ENCODE peak calls at places on chromosomes 16 and 17, in seven cellular contexts. L is neuronal stem cell, A is H9, C is H1, I is mesendoderm, S is mesenchymal stem cell, M is trophoblast cell. K is an unnamed sample.

GRCh38 chr16:57110937-57111336 is 18.6 kb downstream of the CPNE2 start:
- DNase-seq in C (no peak), L (no peak), I (no peak), M (no peak), A (no peak), S (no peak), K (no peak)

GRCh38 chr17:19362293-19363113 is at the start of gene B9D1:
- DNase-seq in M (peak; percentile 94), I (peak; percentile 93), C (peak; percentile 73), A (peak; percentile 92), S (peak; percentile 92), L (peak; percentile 93), K (peak; percentile 89)

GRCh38 chr17:12627177-12627629 is 38.5 kb upstream of the MYOCD start:
- DNase-seq in I (no peak), S (peak; percentile 92), M (peak; percentile 98), A (no peak), L (no peak), C (no peak), K (peak; percentile 100)

GRCh38 chr17:82217120-82217529 is 4.5 kb upstream of the CCDC57 start:
- DNase-seq in L (no peak), S (peak; percentile 76), M (peak; percentile 39), A (no peak), C (no peak), I (no peak), K (no peak)

GRCh38 chr16:8686031-8686621 is 11.7 kb downstream of the ABAT start:
- DNase-seq in A (no peak), S (no peak), C (no peak), I (no peak), M (no peak), L (peak; percentile 59), K (no peak)

GRCh38 chr17:31495049-31495885 is 103.8 kb downstream of the RAB11FIP4 start:
- DNase-seq in S (no peak), L (no peak), M (peak; percentile 98), A (no peak), C (no peak), I (no peak), K (no peak)

GRCh38 chr16:66278604-66279262 is 87.8 kb upstream of the CDH5 start:
- DNase-seq in L (no peak), S (no peak), M (peak; percentile 87), A (peak; percentile 49), C (no peak), I (peak; percentile 75), K (no peak)

GRCh38 chr17:29449865-29450671 is 59.9 kb downstream of the TAOK1 start:
- DNase-seq in C (no peak), S (no peak), M (peak; percentile 80), L (no peak), A (no peak), I (no peak), K (no peak)

GRCh38 chr17:58352018-58352842 is at the start of gene SUPT4H1:
- DNase-seq in M (peak; percentile 98), L (peak; percentile 91), C (peak; percentile 80), I (peak; percentile 98), S (peak; percentile 94), A (peak; percentile 98), K (peak; percentile 92)

GRCh38 chr16:71781741-71782140 is 26.9 kb downstream of the AP1G1 start:
- DNase-seq in L (no peak), A (no peak), I (peak; percentile 22), C (no peak), S (peak; percentile 42), M (peak; percentile 73), K (peak; percentile 19)

GRCh38 chr16:68402748-68403040 is 45.6 kb downstream of the SMPD3 start:
- DNase-seq in C (no peak), S (no peak), A (no peak), M (no peak), L (no peak), I (peak; percentile 70), K (no peak)

GRCh38 chr16:58459344-58460218 is 40.4 kb upstream of the NDRG4 start:
- DNase-seq in A (no peak), S (peak; percentile 67), L (no peak), I (no peak), M (peak; percentile 51), C (no peak), K (peak; percentile 43)

GRCh38 chr17:73414171-73414955 is 102.6 kb upstream of the CDC42EP4 start:
- DNase-seq in C (no peak), S (no peak), I (no peak), M (no peak), A (no peak), L (no peak), K (no peak)

GRCh38 chr17:75695830-75696271 is 25.4 kb upstream of the ITGB4 start:
- DNase-seq in L (no peak), C (no peak), S (no peak), M (no peak), A (no peak), I (no peak), K (no peak)

GRCh38 chr16:30370444-30371247 is at the start of gene TBC1D10B:
- DNase-seq in S (peak; percentile 100), M (peak; percentile 100), L (peak; percentile 100), C (peak; percentile 100), I (peak; percentile 100), A (peak; percentile 100), K (peak; percentile 100)

GRCh38 chr16:64092284-64092683 is 1029.6 kb downstream of the CDH11 start:
- DNase-seq in L (no peak), A (no peak), I (no peak), S (peak; percentile 56), C (no peak), M (peak; percentile 2), K (peak; percentile 65)

GRCh38 chr17:81528651-81529436 is 667 bp downstream of the FSCN2 start:
- DNase-seq in C (no peak), S (no peak), M (peak; percentile 91), A (no peak), L (no peak), I (no peak), K (no peak)

GRCh38 chr17:70552230-70552981 is 383.1 kb downstream of the KCNJ2 start:
- DNase-seq in S (peak; percentile 41), M (peak; percentile 72), L (peak; percentile 17), C (no peak), A (peak; percentile 43), I (peak; percentile 38), K (peak; percentile 49)

GRCh38 chr17:3843935-3844516 is 2.0 kb downstream of the NCBP3 start:
- DNase-seq in S (peak; percentile 43), I (peak; percentile 81), A (peak; percentile 74), M (peak; percentile 72), C (no peak), L (no peak), K (no peak)

GRCh38 chr17:35713069-35713728 is 18.2 kb upstream of the RASL10B start:
- DNase-seq in C (no peak), S (peak; percentile 99), A (no peak), I (peak; percentile 64), M (peak; percentile 18), L (no peak), K (peak; percentile 94)

GRCh38 chr16:89314357-89314756 is 96.9 kb downstream of the ZNF778 start:
- DNase-seq in L (no peak), A (no peak), C (no peak), M (no peak), I (no peak), S (no peak), K (no peak)

GRCh38 chr17:45221997-45222272 is 250 bp downstream of the FMNL1 start:
- DNase-seq in L (no peak), A (no peak), I (no peak), M (no peak), S (no peak), C (no peak), K (no peak)

DNA sequence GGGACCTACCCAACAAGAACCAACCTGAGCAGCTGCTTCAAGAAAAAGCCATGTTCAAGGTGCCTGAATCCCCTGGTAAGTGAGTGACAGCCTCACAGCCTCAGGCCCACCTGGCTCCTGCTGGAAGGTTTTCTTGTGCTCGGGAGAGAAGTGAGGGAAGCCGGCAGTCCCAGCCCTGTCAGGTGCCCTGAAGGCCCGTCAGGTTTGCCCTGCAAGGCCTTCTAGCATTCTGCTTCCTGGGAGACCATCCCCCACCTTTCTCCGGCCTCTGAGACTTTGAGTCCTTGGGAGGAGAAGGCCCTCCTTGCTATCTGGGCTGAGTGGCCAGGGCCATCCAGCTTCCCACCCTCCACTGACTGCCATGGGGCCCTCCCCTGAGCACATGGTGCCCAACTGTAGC is 166.7 kb upstream of the ZNF267 start:
- DNase-seq in C (no peak), S (no peak), I (no peak), M (no peak), L (no peak), A (no peak), K (no peak)
- H3K23ac ChIP-seq in C (no peak overlapping the region), S (no peak overlapping the region), I (no peak overlapping the region), M (no peak overlapping the region), L (no peak overlapping the region), A (no peak overlapping the region), K (no peak overlapping the region)

DNA sequence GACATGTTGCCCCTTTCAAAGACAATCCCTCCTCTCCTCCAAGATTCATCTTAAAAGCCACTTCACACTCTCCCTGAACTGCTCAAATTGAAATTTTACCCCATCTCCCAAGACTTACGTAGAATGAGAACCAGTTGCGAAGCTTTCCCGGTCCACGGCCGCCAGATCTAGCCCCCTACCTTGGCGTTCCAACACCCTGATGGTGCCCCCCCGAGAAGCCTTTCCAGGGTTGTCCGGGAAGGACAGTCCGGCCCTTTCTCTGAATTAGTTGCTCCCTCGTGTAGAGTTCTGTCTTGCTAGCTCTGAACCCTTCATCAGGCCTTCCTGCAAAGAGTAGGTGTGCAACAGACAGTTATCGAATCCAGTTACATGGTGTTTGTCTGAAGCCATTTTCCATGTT is 60.0 kb upstream of the DNAH17 start:
- DNase-seq in C (no peak), I (no peak), A (no peak), M (no peak), S (no peak), L (no peak), K (no peak)
- H3K23ac ChIP-seq in C (no peak overlapping the region), I (no peak overlapping the region), A (no peak overlapping the region), M (no peak overlapping the region), S (no peak overlapping the region), L (no peak overlapping the region), K (no peak overlapping the region)

GRCh38 chr17:48551601-48552452 is 6.9 kb upstream of the HOXB2 start:
- DNase-seq in C (no peak), L (no peak), M (no peak), I (no peak), A (no peak), S (peak; percentile 32), K (peak; percentile 32)
- H3K23ac ChIP-seq in C (no peak overlapping the region), L (peak overlapping the region; percentile 73), M (no peak overlapping the region), I (no peak overlapping the region), A (no peak overlapping the region), S (peak overlapping the region; percentile 93), K (peak overlapping the region; percentile 91)

GRCh38 chr16:84717484-84717883 is 17.7 kb downstream of the USP10 start:
- DNase-seq in M (peak; percentile 43), A (no peak), L (no peak), S (no peak), C (no peak), I (no peak), K (no peak)
- H3K23ac ChIP-seq in M (no peak overlapping the region), A (no peak overlapping the region), L (no peak overlapping the region), S (no peak overlapping the region), C (no peak overlapping the region), I (no peak overlapping the region), K (no peak overlapping the region)

DNA sequence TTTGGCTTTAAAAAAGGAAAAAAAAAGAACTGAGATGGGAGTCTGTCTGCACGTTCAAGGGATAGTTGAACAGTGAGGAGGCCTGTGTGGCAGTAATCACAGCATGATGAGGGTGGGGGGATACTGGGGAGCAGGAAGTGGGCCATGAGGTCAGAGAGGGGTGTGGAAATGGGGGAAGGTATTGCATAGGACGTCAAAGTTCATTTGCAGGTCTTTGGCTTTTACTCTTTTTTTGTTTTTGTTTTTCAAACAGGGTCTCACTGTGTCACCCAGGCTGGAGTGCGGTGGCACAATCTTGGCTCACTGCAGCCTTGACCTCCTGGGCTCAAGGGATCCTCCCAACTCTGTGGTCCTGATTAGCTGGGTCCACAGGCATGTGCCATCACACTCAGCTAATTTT is 19.0 kb downstream of the WWP2 start:
- DNase-seq in L (no peak), A (no peak), S (no peak), M (no peak), C (no peak), I (no peak), K (no peak)
- H3K23ac ChIP-seq in L (no peak overlapping the region), A (no peak overlapping the region), S (no peak overlapping the region), M (no peak overlapping the region), C (no peak overlapping the region), I (no peak overlapping the region), K (no peak overlapping the region)

K was measured in IMR-90.